ENCODE peak calls at places on chromosome 17, in six cellular contexts. One of them, this sample, is unnamed.
A peak's percentile ranks its signal among the peaks of the same experiment; 100 is the strongest.

GRCh38 chr17:17537311-17538099 is 41.3 kb upstream of the RASD1 start:
- DNase-seq in ovary: no peak
- DNase-seq in Panc1: no peak
- DNase-seq in GM23248: no peak
- DNase-seq in spleen: no peak
- DNase-seq in tibial nerve: no peak
- DNase-seq in this sample: no peak

GRCh38 chr17:80938556-80938955 is 53.1 kb upstream of the CHMP6 start:
- DNase-seq in ovary: no peak
- DNase-seq in Panc1: no peak
- DNase-seq in GM23248: no peak
- DNase-seq in spleen: peak; percentile 70
- DNase-seq in tibial nerve: no peak
- DNase-seq in this sample: no peak

GRCh38 chr17:79650283-79650682 is 39.4 kb upstream of the RBFOX3 start:
- DNase-seq in ovary: peak; percentile 5
- DNase-seq in Panc1: no peak
- DNase-seq in GM23248: no peak
- DNase-seq in spleen: no peak
- DNase-seq in tibial nerve: no peak
- DNase-seq in this sample: no peak

GRCh38 chr17:73249700-73250099 is 12.0 kb downstream of the CPSF4L start:
- DNase-seq in ovary: no peak
- DNase-seq in Panc1: no peak
- DNase-seq in GM23248: no peak
- DNase-seq in spleen: no peak
- DNase-seq in tibial nerve: no peak
- DNase-seq in this sample: no peak

GRCh38 chr17:51064061-51064735 is 56.5 kb downstream of the SPAG9 start:
- DNase-seq in ovary: no peak
- DNase-seq in Panc1: no peak
- DNase-seq in GM23248: peak; percentile 27
- DNase-seq in spleen: no peak
- DNase-seq in tibial nerve: no peak
- DNase-seq in this sample: no peak

GRCh38 chr17:28985950-28986713 is 19.7 kb downstream of the SEZ6 start:
- DNase-seq in ovary: no peak
- DNase-seq in Panc1: no peak
- DNase-seq in GM23248: no peak
- DNase-seq in spleen: no peak
- DNase-seq in tibial nerve: no peak
- DNase-seq in this sample: no peak

GRCh38 chr17:80663783-80664206 is 119.2 kb downstream of the RPTOR start:
- DNase-seq in ovary: peak; percentile 35
- DNase-seq in Panc1: no peak
- DNase-seq in GM23248: peak; percentile 86
- DNase-seq in spleen: no peak
- DNase-seq in tibial nerve: no peak
- DNase-seq in this sample: no peak

GRCh38 chr17:57286372-57287105 is 30.2 kb downstream of the MSI2 start:
- DNase-seq in ovary: no peak
- DNase-seq in Panc1: no peak
- DNase-seq in GM23248: no peak
- DNase-seq in spleen: no peak
- DNase-seq in tibial nerve: no peak
- DNase-seq in this sample: no peak

DNA sequence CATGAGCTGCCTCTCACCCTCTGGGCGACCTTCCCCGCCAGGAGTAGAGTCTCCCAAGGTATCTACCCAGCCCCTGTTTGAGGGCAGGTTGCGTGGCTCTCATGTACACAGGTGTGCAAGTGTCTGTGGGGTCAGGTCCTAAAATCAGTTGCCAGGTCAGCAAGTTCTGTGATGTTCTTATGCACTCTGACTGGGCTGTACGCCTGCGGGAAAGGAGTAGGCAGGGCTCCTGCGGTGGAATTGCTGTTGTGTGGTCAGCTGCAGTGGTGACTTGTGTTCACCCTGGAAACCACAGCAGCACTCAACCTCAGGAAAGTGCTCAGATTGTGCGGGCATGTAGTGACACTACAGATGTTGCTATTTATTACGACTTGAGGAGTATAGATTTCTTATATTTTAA is 19.4 kb downstream of the NARF start:
- DNase-seq in ovary: no peak
- DNase-seq in Panc1: no peak
- DNase-seq in GM23248: no peak
- DNase-seq in spleen: no peak
- DNase-seq in tibial nerve: no peak
- DNase-seq in this sample: no peak
- H3K36me3 ChIP-seq in ovary: no peaks in the 10 kb centered on the region
- H3K36me3 ChIP-seq in Panc1: peaks cover 3% of the 10 kb centered on the region
- H3K36me3 ChIP-seq in GM23248: peaks cover 12% of the 10 kb centered on the region
- H3K36me3 ChIP-seq in spleen: peaks cover 100% of the 10 kb centered on the region
- H3K36me3 ChIP-seq in tibial nerve: no peaks in the 10 kb centered on the region
- H3K36me3 ChIP-seq in this sample: peaks cover 99% of the 10 kb centered on the region

DNA sequence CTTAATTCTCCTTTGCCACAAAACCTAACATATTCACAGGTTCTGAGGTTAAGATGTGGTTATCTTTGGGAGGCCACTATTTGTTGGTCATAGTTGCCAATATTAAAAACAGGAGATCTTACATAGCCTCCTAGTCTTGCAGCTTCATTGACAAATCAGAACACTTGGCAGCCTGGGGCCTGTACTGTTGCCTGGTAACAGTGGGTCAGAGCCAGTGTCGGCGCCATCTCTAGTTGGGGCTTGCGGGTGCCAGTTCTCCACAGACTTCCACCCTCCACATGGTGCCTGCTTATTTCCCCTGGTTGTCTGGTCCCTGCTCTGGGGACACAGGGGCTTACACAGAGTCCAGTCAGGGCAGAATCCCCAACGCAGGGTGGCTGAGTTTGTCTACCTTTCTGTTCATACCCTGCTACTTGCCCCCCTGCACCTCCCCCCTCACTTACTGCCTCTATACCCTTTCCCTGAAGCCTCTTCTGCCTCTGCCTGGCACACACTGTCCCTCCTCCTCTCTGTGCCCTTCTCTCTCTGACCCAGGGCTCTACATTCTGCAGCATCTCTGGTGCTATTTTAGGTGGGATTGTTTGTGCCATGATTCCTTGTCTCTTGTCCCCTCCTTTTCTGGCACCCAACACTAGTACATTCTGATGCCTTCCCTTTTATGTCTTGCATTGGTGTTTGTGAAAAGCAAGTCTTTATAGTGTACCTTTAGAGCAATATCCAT is 13.4 kb downstream of the EPN2 start:
- DNase-seq in ovary: no peak
- DNase-seq in Panc1: no peak
- DNase-seq in GM23248: peak; percentile 59
- DNase-seq in spleen: peak; percentile 51
- DNase-seq in tibial nerve: no peak
- DNase-seq in this sample: peak; percentile 69
- H3K27ac ChIP-seq in ovary: no peak overlapping the region
- H3K27ac ChIP-seq in Panc1: no peak overlapping the region
- H3K27ac ChIP-seq in GM23248: peak overlapping the region; percentile 86
- H3K27ac ChIP-seq in spleen: no peak overlapping the region
- H3K27ac ChIP-seq in tibial nerve: no peak overlapping the region
- H3K27ac ChIP-seq in this sample: peak overlapping the region; percentile 91

GRCh38 chr17:16003841-16004240 is 4.2 kb downstream of the TTC19 start:
- DNase-seq in ovary: no peak
- DNase-seq in Panc1: no peak
- DNase-seq in GM23248: no peak
- DNase-seq in spleen: no peak
- DNase-seq in tibial nerve: no peak
- DNase-seq in this sample: no peak
- H3K36me3 ChIP-seq in ovary: no peaks in the 10 kb centered on the region
- H3K36me3 ChIP-seq in Panc1: peaks cover 45% of the 10 kb centered on the region
- H3K36me3 ChIP-seq in GM23248: peaks cover 55% of the 10 kb centered on the region
- H3K36me3 ChIP-seq in spleen: peaks cover 70% of the 10 kb centered on the region
- H3K36me3 ChIP-seq in tibial nerve: no peaks in the 10 kb centered on the region
- H3K36me3 ChIP-seq in this sample: peaks cover 80% of the 10 kb centered on the region

GRCh38 chr17:4230142-4230541 is 33.6 kb downstream of the ANKFY1 start:
- DNase-seq in ovary: peak; percentile 69
- DNase-seq in Panc1: no peak
- DNase-seq in GM23248: peak; percentile 95
- DNase-seq in spleen: no peak
- DNase-seq in tibial nerve: peak; percentile 72
- DNase-seq in this sample: no peak
- H3K27ac ChIP-seq in ovary: peak overlapping the region; percentile 67
- H3K27ac ChIP-seq in Panc1: peak overlapping the region; percentile 24
- H3K27ac ChIP-seq in GM23248: peak overlapping the region; percentile 92
- H3K27ac ChIP-seq in spleen: peak overlapping the region; percentile 47
- H3K27ac ChIP-seq in tibial nerve: peak overlapping the region; percentile 50
- H3K27ac ChIP-seq in this sample: peak overlapping the region; percentile 92

GRCh38 chr17:82078433-82078832 is 12.8 kb upstream of the DUS1L start:
- DNase-seq in ovary: no peak
- DNase-seq in Panc1: no peak
- DNase-seq in GM23248: no peak
- DNase-seq in spleen: no peak
- DNase-seq in tibial nerve: no peak
- DNase-seq in this sample: no peak
- H3K36me3 ChIP-seq in ovary: no peaks in the 10 kb centered on the region
- H3K36me3 ChIP-seq in Panc1: no peaks in the 10 kb centered on the region
- H3K36me3 ChIP-seq in GM23248: no peaks in the 10 kb centered on the region
- H3K36me3 ChIP-seq in spleen: peaks cover 45% of the 10 kb centered on the region
- H3K36me3 ChIP-seq in tibial nerve: peaks cover 6% of the 10 kb centered on the region
- H3K36me3 ChIP-seq in this sample: peaks cover 43% of the 10 kb centered on the region

GRCh38 chr17:43545383-43545632 is 832 bp downstream of the ETV4 start:
- DNase-seq in ovary: no peak
- DNase-seq in Panc1: no peak
- DNase-seq in GM23248: peak; percentile 55
- DNase-seq in spleen: peak; percentile 77
- DNase-seq in tibial nerve: no peak
- DNase-seq in this sample: peak; percentile 29

GRCh38 chr17:43542854-43543253 is 3.3 kb downstream of the ETV4 start:
- DNase-seq in ovary: no peak
- DNase-seq in Panc1: no peak
- DNase-seq in GM23248: no peak
- DNase-seq in spleen: no peak
- DNase-seq in tibial nerve: no peak
- DNase-seq in this sample: no peak

GRCh38 chr17:43540821-43541674 is 5.1 kb downstream of the ETV4 start:
- DNase-seq in ovary: no peak
- DNase-seq in Panc1: no peak
- DNase-seq in GM23248: no peak
- DNase-seq in spleen: no peak
- DNase-seq in tibial nerve: no peak
- DNase-seq in this sample: peak; percentile 40

GRCh38 chr17:43543771-43544575 is 2.2 kb downstream of the ETV4 start:
- DNase-seq in ovary: no peak
- DNase-seq in Panc1: no peak
- DNase-seq in GM23248: no peak
- DNase-seq in spleen: no peak
- DNase-seq in tibial nerve: no peak
- DNase-seq in this sample: no peak

DNA sequence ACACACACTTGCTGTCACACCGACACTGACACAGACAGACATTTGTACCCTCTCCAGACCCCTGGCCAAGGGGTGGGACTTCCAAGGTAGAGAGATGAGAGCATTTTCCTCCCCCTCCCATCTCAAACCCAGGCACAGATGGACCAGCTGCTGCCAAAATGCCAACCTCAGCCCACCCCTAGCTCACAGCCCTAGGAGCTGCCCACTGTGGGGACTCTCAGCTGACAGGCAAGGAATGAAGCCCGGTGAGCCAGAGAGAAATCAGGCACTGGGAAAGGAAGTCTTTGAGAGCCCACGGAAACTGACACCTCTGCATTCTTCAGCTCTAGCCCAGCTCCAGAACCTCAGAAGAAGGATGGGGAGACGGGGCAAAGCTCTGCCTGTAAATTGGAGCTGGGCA is 2.8 kb downstream of the ETV4 start:
- DNase-seq in ovary: no peak
- DNase-seq in Panc1: no peak
- DNase-seq in GM23248: no peak
- DNase-seq in spleen: no peak
- DNase-seq in tibial nerve: no peak
- DNase-seq in this sample: no peak
- H3K27ac ChIP-seq in ovary: no peak overlapping the region
- H3K27ac ChIP-seq in Panc1: no peak overlapping the region
- H3K27ac ChIP-seq in GM23248: no peak overlapping the region
- H3K27ac ChIP-seq in spleen: no peak overlapping the region
- H3K27ac ChIP-seq in tibial nerve: no peak overlapping the region
- H3K27ac ChIP-seq in this sample: no peak overlapping the region

This sample was measured in left ventricle myocardium inferior.